ENCODE peak calls at places on chromosomes 11 and 22, in four cellular contexts. E is AG09309, O is endothelial cell, N is mucosa of descending colon. C is an unnamed sample.

GRCh38 chr11:46006418-46007070 is 84.1 kb downstream of the LARGE2 start:
- DNase-seq in O (peak; percentile 31), E (peak; percentile 55), N (no peak), C (no peak)

GRCh38 chr11:64321533-64321932 is 3.6 kb downstream of the PRDX5 start:
- DNase-seq in E (no peak), N (peak; percentile 82), O (no peak), C (peak; percentile 56)

GRCh38 chr11:15127341-15127740 is 12.6 kb downstream of the INSC start:
- DNase-seq in O (no peak), E (peak; percentile 57), N (no peak), C (no peak)

GRCh38 chr11:64238999-64239398 is 1.9 kb upstream of the FKBP2 start:
- DNase-seq in O (no peak), E (no peak), N (no peak), C (no peak)

GRCh38 chr22:38429460-38430128 is 25.4 kb downstream of the KCNJ4 start:
- DNase-seq in E (no peak), N (no peak), O (no peak), C (no peak)

GRCh38 chr11:44709966-44710365 is 16.8 kb upstream of the TSPAN18 start:
- DNase-seq in N (no peak), E (no peak), O (no peak), C (no peak)

GRCh38 chr22:50314455-50315288 is 7.2 kb upstream of the PLXNB2 start:
- DNase-seq in N (peak; percentile 92), E (no peak), O (no peak), C (peak; percentile 87)

GRCh38 chr11:94731921-94732601 is 36.1 kb upstream of the AMOTL1 start:
- DNase-seq in N (no peak), O (peak; percentile 15), E (peak; percentile 81), C (no peak)

GRCh38 chr11:63915961-63916836 is 765 bp downstream of the RCOR2 start:
- DNase-seq in E (no peak), O (peak; percentile 90), N (peak; percentile 74), C (no peak)

GRCh38 chr22:43401661-43402060 is 10.2 kb upstream of the MPPED1 start:
- DNase-seq in E (no peak), N (no peak), O (no peak), C (peak; percentile 56)

GRCh38 chr11:31855466-31855865 is 44.3 kb upstream of the PAX6 start:
- DNase-seq in E (no peak), O (no peak), N (no peak), C (no peak)

GRCh38 chr11:36702330-36703054 is 104.5 kb upstream of the RAG2 start:
- DNase-seq in O (peak; percentile 44), N (no peak), E (peak; percentile 28), C (no peak)
- TF ChIP-seq CTCF in O (peak; percentile 72), N (peak; percentile 46), E (peak; percentile 81), C (peak; percentile 90)

GRCh38 chr11:102306048-102306575 is 11.2 kb upstream of the BIRC3 start:
- DNase-seq in O (no peak), E (no peak), N (peak; percentile 85), C (no peak)
- TF ChIP-seq CTCF in O (no peak), E (no peak), N (no peak), C (no peak)

DNA sequence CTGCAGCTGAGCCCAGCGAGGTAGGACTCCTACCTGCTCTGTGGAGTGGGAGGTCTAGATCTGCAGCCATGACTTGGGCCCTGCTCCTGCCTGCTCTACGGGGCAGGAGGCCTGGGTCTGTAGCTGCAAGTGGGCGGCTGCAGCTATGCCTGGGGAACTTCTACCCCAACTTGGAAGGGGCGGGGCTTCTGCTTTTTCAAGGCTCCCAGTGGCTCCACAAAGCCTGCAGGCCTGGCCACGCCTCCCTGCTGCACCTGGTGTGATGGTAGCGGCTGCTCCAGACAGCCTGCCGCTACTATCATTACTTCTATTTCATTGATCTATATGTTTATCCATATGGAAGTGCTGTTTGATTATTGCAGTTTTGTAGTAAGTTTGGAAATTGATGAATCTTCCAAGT is 121.2 kb downstream of the NELL1 start:
- DNase-seq in N (no peak), E (no peak), O (no peak), C (no peak)
- TF ChIP-seq CTCF in N (no peak), E (no peak), O (no peak), C (no peak)

GRCh38 chr11:119262668-119263351 is 54.1 kb downstream of the MCAM start:
- DNase-seq in N (no peak), E (no peak), O (no peak), C (no peak)
- TF ChIP-seq CTCF in N (no peak), E (no peak), O (no peak), C (peak; percentile 41)

DNA sequence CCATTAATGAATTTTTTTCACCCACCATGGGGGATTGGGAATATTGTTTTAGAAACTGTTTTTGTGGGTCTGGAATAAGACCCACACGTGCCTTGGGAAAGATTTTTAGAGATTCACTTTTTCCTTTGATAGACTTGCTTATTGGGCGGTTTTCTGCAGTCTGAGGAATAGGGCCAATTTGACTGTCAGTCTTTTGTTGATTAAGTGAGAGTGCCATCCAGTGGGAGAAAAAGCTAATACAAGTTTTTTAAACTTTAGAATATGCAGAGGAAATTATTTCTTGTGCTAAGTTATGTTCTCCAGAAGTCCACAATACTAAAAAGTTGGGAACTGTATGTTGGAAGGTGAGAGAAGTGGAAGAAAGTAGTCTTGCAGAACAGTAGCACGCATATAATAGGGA is 56.1 kb downstream of the PRMT3 start:
- DNase-seq in N (no peak), O (no peak), E (no peak), C (no peak)
- TF ChIP-seq CTCF in N (no peak), O (peak; percentile 42), E (peak; percentile 36), C (peak; percentile 74)

C was measured in chondrocyte.